ENCODE peak calls at places on chromosomes 6 and 20, in nine cellular contexts. B, D, Z, W, J, X, L, C and H are unnamed samples.

GRCh38 chr20:1577906-1578305 is 20.4 kb upstream of the SIRPD start:
- DNase-seq in B (no peak), D (no peak), Z (no peak), W (no peak), J (no peak), X (no peak), L (no peak), C (no peak), H (no peak)

GRCh38 chr6:165118736-165119135 is 190.7 kb downstream of the C6orf118 start:
- DNase-seq in B (no peak), D (no peak), Z (no peak), W (no peak), J (no peak), X (no peak), L (no peak), C (no peak), H (no peak)

GRCh38 chr6:114075300-114075699 is 104.4 kb upstream of the HDAC2 start:
- DNase-seq in B (no peak), D (no peak), Z (no peak), W (no peak), J (no peak), X (no peak), L (no peak), C (no peak), H (no peak)

GRCh38 chr20:21096321-21097043 is 9.7 kb downstream of the LINC00237 start:
- DNase-seq in B (no peak), D (no peak), Z (no peak), W (peak), J (no peak), X (no peak), L (no peak), C (no peak), H (peak)

GRCh38 chr6:12065321-12066140 is 53.4 kb downstream of the HIVEP1 start:
- DNase-seq in B (no peak), D (no peak), Z (no peak), W (no peak), J (no peak), X (no peak), L (no peak), C (no peak), H (no peak)

GRCh38 chr6:96014846-96015245 is 928 bp upstream of the FUT9 start:
- DNase-seq in B (no peak), D (no peak), Z (no peak), W (peak), J (no peak), X (no peak), L (no peak), C (no peak), H (no peak)

GRCh38 chr6:161261797-161262196 is 12.1 kb downstream of the AGPAT4 start:
- DNase-seq in B (no peak), D (no peak), Z (no peak), W (no peak), J (no peak), X (no peak), L (no peak), C (no peak), H (no peak)

GRCh38 chr6:169802790-169803189 is 51.4 kb downstream of the ERMARD start:
- DNase-seq in B (no peak), D (no peak), Z (no peak), W (no peak), J (no peak), X (no peak), L (no peak), C (no peak), H (no peak)

GRCh38 chr20:3165473-3166337 is 6.0 kb upstream of the FASTKD5 start:
- DNase-seq in B (no peak), D (peak), Z (no peak), W (no peak), J (no peak), X (no peak), L (peak), C (peak), H (peak)

GRCh38 chr6:143740213-143740612 is 62.4 kb downstream of the PHACTR2 start:
- DNase-seq in B (no peak), D (no peak), Z (no peak), W (no peak), J (no peak), X (no peak), L (no peak), C (no peak), H (no peak)

GRCh38 chr20:32589256-32589655 is 4.1 kb upstream of the NOL4L start:
- DNase-seq in B (no peak), D (no peak), Z (no peak), W (peak), J (no peak), X (no peak), L (no peak), C (no peak), H (peak)

GRCh38 chr6:47424436-47424836 is 53.2 kb upstream of the CD2AP start:
- DNase-seq in B (no peak), D (no peak), Z (no peak), W (no peak), J (no peak), X (no peak), L (no peak), C (no peak), H (no peak)

GRCh38 chr6:129507846-129508245 is 202.1 kb downstream of the ARHGAP18 start:
- DNase-seq in B (no peak), D (no peak), Z (no peak), W (no peak), J (no peak), X (no peak), L (no peak), C (no peak), H (no peak)

GRCh38 chr6:156563710-156564109 is 213.5 kb upstream of the ARID1B start:
- DNase-seq in B (no peak), D (no peak), Z (no peak), W (no peak), J (no peak), X (no peak), L (peak), C (no peak), H (no peak)

GRCh38 chr6:154341326-154341725 is 15.3 kb downstream of the IPCEF1 start:
- DNase-seq in B (no peak), D (no peak), Z (no peak), W (no peak), J (no peak), X (no peak), L (no peak), C (no peak), H (no peak)

GRCh38 chr20:57247292-57247975 is 19.0 kb downstream of the BMP7 start:
- DNase-seq in B (no peak), D (no peak), Z (no peak), W (no peak), J (no peak), X (no peak), L (no peak), C (no peak), H (no peak)

DNA sequence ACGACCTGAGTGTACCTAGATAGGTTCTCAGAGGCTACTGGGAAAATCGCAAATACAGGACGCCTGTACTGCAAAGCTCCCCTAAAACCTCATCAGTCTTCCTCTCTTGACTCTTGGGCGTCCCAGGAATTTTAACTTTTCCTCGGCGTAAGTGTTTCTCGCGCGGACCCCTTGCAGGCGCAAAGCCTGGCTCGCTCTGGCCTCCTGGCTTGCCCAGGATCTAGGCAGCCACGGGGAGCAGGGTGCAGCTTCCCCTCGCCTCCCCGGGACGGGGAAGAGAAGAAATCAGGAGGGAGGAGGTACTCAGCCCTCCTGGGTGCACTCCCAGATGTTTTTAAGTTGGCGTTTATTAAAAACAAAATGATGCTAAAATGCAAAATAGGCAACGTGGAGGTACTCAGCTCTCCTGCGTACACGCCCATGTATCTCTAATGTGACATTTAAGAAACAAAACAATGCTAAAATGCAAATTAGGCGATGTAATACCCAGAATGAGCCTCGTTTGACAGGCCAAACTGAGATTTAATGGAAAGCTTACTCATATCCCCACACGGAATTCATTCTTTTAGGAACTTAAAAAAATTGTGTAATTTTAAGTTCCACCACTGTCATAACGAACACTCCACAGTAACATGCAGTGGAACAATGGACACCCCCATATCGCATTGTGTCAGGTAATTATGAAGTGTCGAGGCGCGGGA is 1.6 kb upstream of the SOBP start:
- DNase-seq in B (no peak), D (no peak), Z (no peak), W (no peak), J (no peak), X (no peak), L (no peak), C (no peak), H (no peak)
- H3K4me3 ChIP-seq in B (peak), D (peak), Z (peak), W (peak), J (peak), X (peak), L (peak), C (peak), H (peak)

GRCh38 chr6:20906938-20907337 is 372.7 kb downstream of the CDKAL1 start:
- DNase-seq in B (no peak), D (no peak), Z (no peak), W (no peak), J (no peak), X (no peak), L (no peak), C (no peak), H (peak)

GRCh38 chr6:20900396-20901160 is 366.3 kb downstream of the CDKAL1 start:
- DNase-seq in B (no peak), D (no peak), Z (no peak), W (no peak), J (no peak), X (no peak), L (no peak), C (no peak), H (no peak)

GRCh38 chr6:20909621-20910020 is 375.4 kb downstream of the CDKAL1 start:
- DNase-seq in B (no peak), D (no peak), Z (no peak), W (no peak), J (no peak), X (no peak), L (no peak), C (no peak), H (no peak)

GRCh38 chr6:20907486-20908071 is 373.3 kb downstream of the CDKAL1 start:
- DNase-seq in B (no peak), D (no peak), Z (no peak), W (no peak), J (no peak), X (no peak), L (no peak), C (no peak), H (no peak)

DNA sequence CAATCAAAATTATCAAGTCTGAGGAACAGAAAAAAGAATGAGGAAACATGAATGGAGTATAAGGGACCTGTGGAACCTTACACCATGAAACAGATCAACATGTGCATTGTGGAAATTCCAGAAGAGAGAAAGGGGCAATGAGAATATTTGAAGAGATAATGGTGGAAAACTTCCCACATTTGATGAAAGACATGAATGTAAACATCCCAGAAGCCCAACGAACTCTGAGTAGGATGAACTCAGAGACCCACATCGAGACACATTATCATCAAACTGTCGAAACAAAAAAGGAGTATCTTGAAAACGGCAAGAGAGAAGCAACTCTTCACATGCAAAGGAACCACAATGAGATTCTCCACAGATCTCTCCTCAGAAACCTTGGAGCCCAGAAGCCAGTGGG is 371.1 kb downstream of the CDKAL1 start:
- DNase-seq in B (no peak), D (no peak), Z (no peak), W (no peak), J (no peak), X (no peak), L (no peak), C (no peak), H (no peak)
- TF ChIP-seq CTCF in B (no peak), D (no peak), Z (no peak), W (no peak), J (no peak), X (no peak), L (no peak), C (no peak), H (no peak)

GRCh38 chr6:6331393-6331792 is 10.9 kb upstream of the F13A1 start:
- DNase-seq in B (no peak), D (no peak), Z (no peak), W (no peak), J (no peak), X (no peak), L (no peak), C (no peak), H (no peak)
- H3K4me3 ChIP-seq in B (no peak), D (no peak), Z (no peak), W (no peak), J (no peak), X (no peak), L (no peak), C (no peak), H (no peak)

GRCh38 chr6:108175592-108176279 is 9.9 kb downstream of the NR2E1 start:
- DNase-seq in B (no peak), D (no peak), Z (no peak), W (peak), J (no peak), X (no peak), L (no peak), C (no peak), H (no peak)
- TF ChIP-seq CTCF in B (no peak), D (no peak), Z (no peak), W (no peak), J (peak), X (no peak), L (no peak), C (no peak), H (no peak)

DNA sequence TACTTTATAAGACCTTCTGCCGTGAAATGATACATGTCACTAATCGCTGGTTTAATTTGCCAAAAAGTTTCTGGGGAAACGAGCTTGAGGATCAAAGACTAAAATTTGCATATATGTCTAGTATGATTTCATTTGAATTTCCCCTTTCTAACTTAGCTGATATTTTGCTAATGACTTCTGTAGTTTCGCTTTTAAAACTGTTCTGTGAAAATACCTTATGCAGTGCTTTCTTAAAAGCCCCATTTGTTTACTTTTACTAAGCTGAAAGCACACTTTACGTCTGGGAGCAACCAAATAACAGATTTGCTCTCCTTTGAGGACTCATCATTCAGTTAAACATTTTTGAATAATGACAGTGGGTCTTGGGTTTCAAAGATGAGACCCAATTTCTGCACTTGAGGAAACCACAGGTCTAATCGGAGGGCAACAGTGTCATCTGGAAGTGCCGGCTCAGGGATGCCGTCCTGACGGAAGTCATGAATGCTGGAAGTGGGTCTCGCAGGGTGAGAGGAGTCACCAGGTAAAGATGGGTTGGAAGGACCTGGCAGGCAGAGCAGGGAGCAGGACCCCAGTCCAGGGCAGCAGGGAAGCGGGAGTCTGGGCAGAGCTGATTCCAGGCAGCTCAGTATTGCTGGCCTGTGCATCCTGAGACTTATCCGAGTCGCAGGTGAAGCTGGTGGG is 33.2 kb downstream of the PLEKHG1 start:
- DNase-seq in B (no peak), D (no peak), Z (no peak), W (no peak), J (no peak), X (no peak), L (no peak), C (no peak), H (no peak)
- H3K4me3 ChIP-seq in B (peak), D (no peak), Z (no peak), W (no peak), J (no peak), X (no peak), L (no peak), C (no peak), H (no peak)

GRCh38 chr20:34302312-34302722 is 838 bp downstream of the AHCY start:
- DNase-seq in B (no peak), D (no peak), Z (no peak), W (no peak), J (no peak), X (no peak), L (no peak), C (no peak), H (peak)
- TF ChIP-seq CTCF in B (no peak), D (no peak), Z (no peak), W (peak), J (no peak), X (no peak), L (no peak), C (no peak), H (peak)

GRCh38 chr6:33633462-33634158 is 12.5 kb downstream of the ITPR3 start:
- DNase-seq in B (no peak), D (peak), Z (peak), W (peak), J (no peak), X (peak), L (peak), C (peak), H (peak)
- H3K4me3 ChIP-seq in B (peak), D (peak), Z (peak), W (peak), J (peak), X (peak), L (peak), C (peak), H (peak)

DNA sequence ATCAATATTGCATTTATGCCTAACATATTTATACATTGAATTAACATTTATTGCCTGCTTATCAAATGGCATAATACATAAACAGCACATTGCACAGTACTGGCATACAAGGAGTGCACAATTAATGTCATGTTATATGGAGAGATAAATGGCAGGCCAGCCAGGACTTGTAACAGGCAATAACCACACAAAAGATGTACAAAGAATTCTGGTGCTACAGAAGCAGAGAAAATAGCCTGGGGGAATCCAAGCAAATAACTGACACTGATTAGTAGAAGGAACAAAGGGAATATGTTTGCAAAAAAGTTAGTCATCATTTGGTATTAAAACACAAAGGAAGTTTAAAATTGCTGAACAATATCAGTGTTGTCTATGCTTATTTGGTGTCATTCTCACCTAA is 27.3 kb downstream of the COL21A1 start:
- DNase-seq in B (no peak), D (no peak), Z (no peak), W (no peak), J (no peak), X (no peak), L (no peak), C (no peak), H (no peak)
- TF ChIP-seq CTCF in B (no peak), D (no peak), Z (no peak), W (no peak), J (no peak), X (no peak), L (no peak), C (no peak), H (no peak)

DNA sequence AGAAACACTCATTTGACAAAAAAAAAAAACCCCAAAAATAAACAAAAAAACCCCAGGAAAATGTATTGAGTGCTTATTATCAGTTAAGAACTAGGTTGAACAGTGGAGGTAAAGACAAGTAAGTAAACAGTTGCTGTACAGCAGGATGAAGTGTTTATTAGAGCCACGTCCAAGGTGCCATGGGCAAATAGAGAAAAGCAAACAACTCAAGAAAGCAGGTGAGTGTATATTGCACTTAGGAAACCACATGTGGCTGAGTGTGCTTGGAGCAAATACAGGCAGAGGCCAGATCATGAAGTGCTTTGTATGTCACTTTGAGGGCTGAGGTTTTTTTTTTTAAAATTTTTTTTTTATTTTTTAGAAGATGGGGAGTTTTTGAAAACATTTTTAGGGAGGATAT is 98.3 kb downstream of the MACROD2 start:
- DNase-seq in B (no peak), D (no peak), Z (no peak), W (no peak), J (no peak), X (no peak), L (no peak), C (no peak), H (no peak)
- H3K4me3 ChIP-seq in B (no peak), D (no peak), Z (no peak), W (no peak), J (no peak), X (no peak), L (no peak), C (no peak), H (no peak)